ENCODE peak calls at places on chromosomes 5 and 9, in seven cellular contexts. One of them, this sample, is unnamed.

GRCh38 chr5:95241155-95241554 is 43.7 kb downstream of the MCTP1 start:
- DNase-seq in HepG2: no peak
- DNase-seq in IMR-90: no peak
- DNase-seq in H1: no peak
- DNase-seq in HCT116: no peak
- DNase-seq in K562: no peak
- DNase-seq in GM12878: no peak
- DNase-seq in this sample: peak; percentile 72

GRCh38 chr9:114207845-114208244 is 52.5 kb downstream of the COL27A1 start:
- DNase-seq in HepG2: no peak
- DNase-seq in K562: no peak
- DNase-seq in IMR-90: no peak
- DNase-seq in HCT116: no peak
- DNase-seq in GM12878: no peak
- DNase-seq in H1: no peak
- DNase-seq in this sample: no peak

GRCh38 chr9:26191711-26192110 is 513.5 kb upstream of the TUSC1 start:
- DNase-seq in K562: no peak
- DNase-seq in GM12878: no peak
- DNase-seq in HCT116: no peak
- DNase-seq in HepG2: no peak
- DNase-seq in H1: no peak
- DNase-seq in IMR-90: no peak
- DNase-seq in this sample: no peak

GRCh38 chr5:33118761-33119415 is 321.9 kb upstream of the TARS1 start:
- DNase-seq in K562: no peak
- DNase-seq in HCT116: no peak
- DNase-seq in H1: no peak
- DNase-seq in GM12878: no peak
- DNase-seq in HepG2: no peak
- DNase-seq in IMR-90: peak; percentile 36
- DNase-seq in this sample: no peak

GRCh38 chr5:59760798-59761348 is 132.7 kb downstream of the PDE4D start:
- DNase-seq in HCT116: no peak
- DNase-seq in K562: no peak
- DNase-seq in GM12878: no peak
- DNase-seq in H1: no peak
- DNase-seq in HepG2: no peak
- DNase-seq in IMR-90: peak; percentile 55
- DNase-seq in this sample: peak; percentile 88

GRCh38 chr9:4344946-4345345 is 45.1 kb upstream of the GLIS3 start:
- DNase-seq in H1: no peak
- DNase-seq in GM12878: no peak
- DNase-seq in HepG2: no peak
- DNase-seq in HCT116: no peak
- DNase-seq in IMR-90: no peak
- DNase-seq in K562: no peak
- DNase-seq in this sample: no peak

GRCh38 chr9:27151693-27152397 is 42.8 kb downstream of the TEK start:
- DNase-seq in K562: no peak
- DNase-seq in HCT116: no peak
- DNase-seq in IMR-90: peak; percentile 53
- DNase-seq in GM12878: no peak
- DNase-seq in H1: no peak
- DNase-seq in HepG2: no peak
- DNase-seq in this sample: peak; percentile 75

GRCh38 chr5:122921826-122922225 is 76.4 kb downstream of the SNX24 start:
- DNase-seq in HCT116: no peak
- DNase-seq in K562: no peak
- DNase-seq in H1: no peak
- DNase-seq in GM12878: no peak
- DNase-seq in HepG2: no peak
- DNase-seq in IMR-90: no peak
- DNase-seq in this sample: no peak

GRCh38 chr5:137627293-137627692 is 108.6 kb downstream of the KLHL3 start:
- DNase-seq in HepG2: no peak
- DNase-seq in HCT116: no peak
- DNase-seq in H1: no peak
- DNase-seq in GM12878: no peak
- DNase-seq in IMR-90: no peak
- DNase-seq in K562: no peak
- DNase-seq in this sample: no peak

GRCh38 chr5:122195784-122196394 is 66.5 kb downstream of the ZNF474 start:
- DNase-seq in H1: peak; percentile 51
- DNase-seq in IMR-90: peak; percentile 70
- DNase-seq in GM12878: no peak
- DNase-seq in K562: peak; percentile 21
- DNase-seq in HCT116: peak; percentile 28
- DNase-seq in HepG2: peak; percentile 11
- DNase-seq in this sample: peak; percentile 73

GRCh38 chr5:59766394-59766793 is 127.1 kb downstream of the PDE4D start:
- DNase-seq in HepG2: no peak
- DNase-seq in GM12878: no peak
- DNase-seq in IMR-90: no peak
- DNase-seq in H1: no peak
- DNase-seq in K562: no peak
- DNase-seq in HCT116: no peak
- DNase-seq in this sample: peak; percentile 79

GRCh38 chr5:84524491-84524890 is 139.8 kb upstream of the EDIL3 start:
- DNase-seq in IMR-90: peak; percentile 18
- DNase-seq in K562: no peak
- DNase-seq in GM12878: no peak
- DNase-seq in H1: no peak
- DNase-seq in HepG2: no peak
- DNase-seq in HCT116: no peak
- DNase-seq in this sample: no peak

GRCh38 chr5:10988637-10989036 is 227.6 kb upstream of the DAP start:
- DNase-seq in HepG2: no peak
- DNase-seq in IMR-90: no peak
- DNase-seq in HCT116: no peak
- DNase-seq in K562: no peak
- DNase-seq in GM12878: no peak
- DNase-seq in H1: no peak
- DNase-seq in this sample: no peak
- H2AFZ ChIP-seq in HepG2: no peak overlapping the region
- H2AFZ ChIP-seq in IMR-90: no peak overlapping the region
- H2AFZ ChIP-seq in HCT116: no peak overlapping the region
- H2AFZ ChIP-seq in K562: no peak overlapping the region
- H2AFZ ChIP-seq in GM12878: no peak overlapping the region
- H2AFZ ChIP-seq in H1: peak overlapping the region; percentile 67
- H2AFZ ChIP-seq in this sample: no peak overlapping the region

DNA sequence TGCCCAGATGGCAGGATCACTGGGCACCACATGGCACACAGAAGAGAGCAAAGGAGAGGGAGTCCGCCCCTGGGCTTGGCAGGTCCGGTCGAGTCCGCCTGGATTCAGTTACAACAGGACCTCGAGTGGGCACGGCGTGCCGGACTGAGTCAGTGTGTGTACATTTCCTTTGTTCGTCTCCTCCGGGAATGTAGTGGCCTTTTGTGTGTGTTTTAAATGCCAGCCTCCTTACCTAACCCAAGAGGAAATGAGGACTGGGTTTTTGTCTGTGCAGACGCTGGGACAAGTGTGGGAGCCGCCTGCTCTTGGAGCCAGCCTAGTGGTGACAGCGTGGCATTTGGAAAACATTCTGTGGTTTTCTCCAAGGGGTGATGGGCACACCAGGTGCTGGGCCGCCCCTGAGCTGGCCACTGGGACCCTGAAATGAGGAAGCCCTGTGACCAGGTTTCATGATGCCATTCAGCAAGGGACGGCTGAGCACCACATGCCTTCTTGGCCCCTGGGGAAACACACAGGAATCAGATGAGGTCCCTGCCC is 9.6 kb downstream of the NEK6 start:
- DNase-seq in HCT116: no peak
- DNase-seq in HepG2: no peak
- DNase-seq in GM12878: no peak
- DNase-seq in IMR-90: peak; percentile 85
- DNase-seq in K562: no peak
- DNase-seq in H1: no peak
- DNase-seq in this sample: peak; percentile 89
- TF ChIP-seq POLR2A in HCT116: no peak
- TF ChIP-seq POLR2A in HepG2: no peak
- TF ChIP-seq POLR2A in GM12878: peak; percentile 18
- TF ChIP-seq POLR2A in IMR-90: no peak
- TF ChIP-seq POLR2A in K562: no peak
- TF ChIP-seq POLR2A in H1: no peak
- TF ChIP-seq POLR2A in this sample: peak; percentile 79

GRCh38 chr5:81019748-81020147 is 59.6 kb downstream of the RASGRF2 start:
- DNase-seq in HepG2: no peak
- DNase-seq in K562: no peak
- DNase-seq in HCT116: no peak
- DNase-seq in IMR-90: no peak
- DNase-seq in H1: no peak
- DNase-seq in GM12878: no peak
- DNase-seq in this sample: no peak
- H3K4me3 ChIP-seq in HepG2: no peak overlapping the region
- H3K4me3 ChIP-seq in K562: no peak overlapping the region
- H3K4me3 ChIP-seq in HCT116: no peak overlapping the region
- H3K4me3 ChIP-seq in IMR-90: no peak overlapping the region
- H3K4me3 ChIP-seq in H1: no peak overlapping the region
- H3K4me3 ChIP-seq in GM12878: no peak overlapping the region
- H3K4me3 ChIP-seq in this sample: no peak overlapping the region

DNA sequence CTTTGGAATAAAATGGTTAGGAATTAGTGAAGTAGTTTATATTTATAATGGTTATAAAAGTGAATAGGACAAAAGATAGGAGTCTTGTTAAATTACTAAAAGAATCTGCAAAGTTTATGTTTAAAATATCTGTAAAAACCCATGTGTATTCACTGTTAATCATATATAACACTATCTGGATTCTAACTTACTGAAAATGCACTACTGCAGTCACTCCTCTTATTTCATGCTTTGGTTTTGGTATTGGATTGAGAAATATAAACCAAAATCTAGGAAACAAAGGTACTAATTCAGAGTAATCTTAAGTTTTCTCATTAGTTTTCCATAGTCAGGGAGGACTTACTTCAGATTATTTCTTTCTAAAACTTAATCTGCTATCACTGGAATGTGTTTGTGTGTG is 49.5 kb downstream of the ST8SIA4 start:
- DNase-seq in HCT116: no peak
- DNase-seq in HepG2: no peak
- DNase-seq in IMR-90: no peak
- DNase-seq in K562: no peak
- DNase-seq in GM12878: no peak
- DNase-seq in H1: no peak
- DNase-seq in this sample: no peak
- H2AFZ ChIP-seq in HCT116: peak overlapping the region; percentile 51
- H2AFZ ChIP-seq in HepG2: no peak overlapping the region
- H2AFZ ChIP-seq in IMR-90: no peak overlapping the region
- H2AFZ ChIP-seq in K562: no peak overlapping the region
- H2AFZ ChIP-seq in GM12878: peak overlapping the region; percentile 10
- H2AFZ ChIP-seq in H1: no peak overlapping the region
- H2AFZ ChIP-seq in this sample: no peak overlapping the region

DNA sequence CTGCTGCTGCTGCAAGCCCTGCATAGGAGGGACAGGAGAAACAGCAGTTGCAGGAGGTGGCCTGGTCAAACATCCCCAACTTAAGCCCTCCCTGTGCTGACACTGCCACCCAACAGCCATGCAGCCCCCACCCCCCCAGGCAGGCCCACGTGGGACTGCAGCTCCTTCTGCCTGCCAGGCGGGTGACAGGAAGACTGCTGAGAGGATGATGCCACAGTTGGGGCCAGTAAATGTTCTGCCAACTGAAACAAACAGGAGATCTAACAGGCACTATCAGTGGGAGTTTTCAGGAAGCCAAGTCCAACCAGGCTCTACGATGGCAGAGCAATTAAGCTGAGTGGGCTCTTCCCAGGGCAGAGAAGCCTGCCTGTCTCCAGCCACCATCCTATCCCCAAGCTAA is 31.1 kb downstream of the DIRAS2 start:
- DNase-seq in GM12878: no peak
- DNase-seq in K562: no peak
- DNase-seq in IMR-90: no peak
- DNase-seq in HepG2: no peak
- DNase-seq in HCT116: no peak
- DNase-seq in H1: no peak
- DNase-seq in this sample: no peak
- TF ChIP-seq POLR2A in GM12878: no peak
- TF ChIP-seq POLR2A in K562: no peak
- TF ChIP-seq POLR2A in IMR-90: no peak
- TF ChIP-seq POLR2A in HepG2: no peak
- TF ChIP-seq POLR2A in HCT116: no peak
- TF ChIP-seq POLR2A in H1: no peak
- TF ChIP-seq POLR2A in this sample: no peak

GRCh38 chr5:73444499-73445432 is 3.8 kb downstream of the FOXD1 start:
- DNase-seq in HCT116: no peak
- DNase-seq in K562: no peak
- DNase-seq in H1: no peak
- DNase-seq in HepG2: no peak
- DNase-seq in GM12878: no peak
- DNase-seq in IMR-90: no peak
- DNase-seq in this sample: no peak
- H3K4me3 ChIP-seq in HCT116: no peak overlapping the region
- H3K4me3 ChIP-seq in K562: no peak overlapping the region
- H3K4me3 ChIP-seq in H1: no peak overlapping the region
- H3K4me3 ChIP-seq in HepG2: no peak overlapping the region
- H3K4me3 ChIP-seq in GM12878: no peak overlapping the region
- H3K4me3 ChIP-seq in IMR-90: peak overlapping the region; percentile 37
- H3K4me3 ChIP-seq in this sample: no peak overlapping the region

GRCh38 chr5:106093149-106093548 is 1577.6 kb downstream of the EFNA5 start:
- DNase-seq in K562: no peak
- DNase-seq in HCT116: no peak
- DNase-seq in IMR-90: no peak
- DNase-seq in GM12878: no peak
- DNase-seq in HepG2: no peak
- DNase-seq in H1: no peak
- DNase-seq in this sample: no peak
- H2AFZ ChIP-seq in K562: no peak overlapping the region
- H2AFZ ChIP-seq in HCT116: no peak overlapping the region
- H2AFZ ChIP-seq in IMR-90: no peak overlapping the region
- H2AFZ ChIP-seq in GM12878: no peak overlapping the region
- H2AFZ ChIP-seq in HepG2: no peak overlapping the region
- H2AFZ ChIP-seq in H1: peak overlapping the region; percentile 41
- H2AFZ ChIP-seq in this sample: no peak overlapping the region

This sample was measured in endothelial cell of umbilical vein.